ENCODE peak calls at places on chromosomes 4 and X, in eight cellular contexts. One of them, this sample, is unnamed.
A peak's percentile ranks its signal among the peaks of the same experiment; 100 is the strongest.

GRCh38 chrX:50973199-50973598 is 62.7 kb downstream of the BMP15 start:
- DNase-seq in ELF-1: no peak
- DNase-seq in stromal cell of bone marrow: no peak
- DNase-seq in Karpas-422: peak; percentile 89
- DNase-seq in non-pigmented ciliary epithelial cell: no peak
- DNase-seq in cardiac fibroblast: no peak
- DNase-seq in substantia nigra: no peak
- DNase-seq in OCI-M1: no peak
- DNase-seq in this sample: no peak

GRCh38 chr4:62550106-62550505 is 1350.0 kb downstream of the ADGRL3 start:
- DNase-seq in stromal cell of bone marrow: no peak
- DNase-seq in non-pigmented ciliary epithelial cell: no peak
- DNase-seq in cardiac fibroblast: no peak
- DNase-seq in substantia nigra: no peak
- DNase-seq in ELF-1: no peak
- DNase-seq in Karpas-422: no peak
- DNase-seq in OCI-M1: no peak
- DNase-seq in this sample: no peak

GRCh38 chr4:159504634-159505033 is 401.8 kb downstream of the RAPGEF2 start:
- DNase-seq in stromal cell of bone marrow: no peak
- DNase-seq in non-pigmented ciliary epithelial cell: no peak
- DNase-seq in substantia nigra: no peak
- DNase-seq in cardiac fibroblast: peak; percentile 48
- DNase-seq in ELF-1: no peak
- DNase-seq in OCI-M1: no peak
- DNase-seq in Karpas-422: no peak
- DNase-seq in this sample: no peak

GRCh38 chr4:74830928-74831327 is 36.6 kb upstream of the BTC start:
- DNase-seq in non-pigmented ciliary epithelial cell: no peak
- DNase-seq in cardiac fibroblast: peak; percentile 3
- DNase-seq in ELF-1: no peak
- DNase-seq in OCI-M1: no peak
- DNase-seq in stromal cell of bone marrow: no peak
- DNase-seq in substantia nigra: no peak
- DNase-seq in Karpas-422: peak; percentile 57
- DNase-seq in this sample: peak; percentile 14

GRCh38 chrX:65720580-65720979 is 53.1 kb downstream of the MSN start:
- DNase-seq in substantia nigra: no peak
- DNase-seq in non-pigmented ciliary epithelial cell: no peak
- DNase-seq in cardiac fibroblast: no peak
- DNase-seq in stromal cell of bone marrow: no peak
- DNase-seq in Karpas-422: no peak
- DNase-seq in OCI-M1: no peak
- DNase-seq in ELF-1: no peak
- DNase-seq in this sample: no peak

GRCh38 chrX:108292053-108292452 is 146.2 kb downstream of the COL4A6 start:
- DNase-seq in cardiac fibroblast: no peak
- DNase-seq in OCI-M1: no peak
- DNase-seq in non-pigmented ciliary epithelial cell: no peak
- DNase-seq in Karpas-422: no peak
- DNase-seq in substantia nigra: no peak
- DNase-seq in stromal cell of bone marrow: no peak
- DNase-seq in ELF-1: no peak
- DNase-seq in this sample: no peak

GRCh38 chr4:15455290-15455689 is 14.4 kb upstream of the CC2D2A start:
- DNase-seq in non-pigmented ciliary epithelial cell: no peak
- DNase-seq in substantia nigra: no peak
- DNase-seq in cardiac fibroblast: peak; percentile 84
- DNase-seq in ELF-1: no peak
- DNase-seq in Karpas-422: no peak
- DNase-seq in stromal cell of bone marrow: peak; percentile 90
- DNase-seq in OCI-M1: no peak
- DNase-seq in this sample: peak; percentile 93

GRCh38 chrX:71617742-71618141 is 569 bp downstream of the CXCR3 start:
- DNase-seq in stromal cell of bone marrow: no peak
- DNase-seq in substantia nigra: no peak
- DNase-seq in OCI-M1: no peak
- DNase-seq in ELF-1: no peak
- DNase-seq in Karpas-422: no peak
- DNase-seq in cardiac fibroblast: no peak
- DNase-seq in non-pigmented ciliary epithelial cell: no peak
- DNase-seq in this sample: no peak

GRCh38 chrX:23548164-23548563 is 119.1 kb upstream of the PRDX4 start:
- DNase-seq in Karpas-422: no peak
- DNase-seq in cardiac fibroblast: no peak
- DNase-seq in ELF-1: no peak
- DNase-seq in stromal cell of bone marrow: no peak
- DNase-seq in non-pigmented ciliary epithelial cell: no peak
- DNase-seq in substantia nigra: no peak
- DNase-seq in OCI-M1: no peak
- DNase-seq in this sample: peak; percentile 6

GRCh38 chr4:74293558-74293957 is 14.7 kb upstream of the EPGN start:
- DNase-seq in ELF-1: no peak
- DNase-seq in Karpas-422: no peak
- DNase-seq in non-pigmented ciliary epithelial cell: no peak
- DNase-seq in cardiac fibroblast: no peak
- DNase-seq in stromal cell of bone marrow: no peak
- DNase-seq in substantia nigra: no peak
- DNase-seq in OCI-M1: peak; percentile 35
- DNase-seq in this sample: no peak

GRCh38 chrX:13092455-13092941 is 48.1 kb upstream of the FAM9C start:
- DNase-seq in cardiac fibroblast: no peak
- DNase-seq in ELF-1: no peak
- DNase-seq in OCI-M1: no peak
- DNase-seq in non-pigmented ciliary epithelial cell: no peak
- DNase-seq in Karpas-422: no peak
- DNase-seq in substantia nigra: no peak
- DNase-seq in stromal cell of bone marrow: no peak
- DNase-seq in this sample: no peak

GRCh38 chr4:127631420-127631819 is 1.3 kb upstream of the INTU start:
- DNase-seq in ELF-1: no peak
- DNase-seq in Karpas-422: no peak
- DNase-seq in OCI-M1: no peak
- DNase-seq in stromal cell of bone marrow: no peak
- DNase-seq in non-pigmented ciliary epithelial cell: no peak
- DNase-seq in cardiac fibroblast: no peak
- DNase-seq in substantia nigra: no peak
- DNase-seq in this sample: peak; percentile 30

GRCh38 chr4:134885436-134885835 is 683.8 kb upstream of the PABPC4L start:
- DNase-seq in cardiac fibroblast: peak; percentile 5
- DNase-seq in non-pigmented ciliary epithelial cell: no peak
- DNase-seq in ELF-1: no peak
- DNase-seq in substantia nigra: no peak
- DNase-seq in stromal cell of bone marrow: no peak
- DNase-seq in OCI-M1: no peak
- DNase-seq in Karpas-422: no peak
- DNase-seq in this sample: no peak

GRCh38 chr4:174037049-174037448 is 246.4 kb downstream of the FBXO8 start:
- DNase-seq in stromal cell of bone marrow: no peak
- DNase-seq in non-pigmented ciliary epithelial cell: no peak
- DNase-seq in ELF-1: no peak
- DNase-seq in OCI-M1: no peak
- DNase-seq in substantia nigra: no peak
- DNase-seq in Karpas-422: no peak
- DNase-seq in cardiac fibroblast: no peak
- DNase-seq in this sample: peak; percentile 6

GRCh38 chr4:144090744-144091143 is 49.8 kb downstream of the GYPA start:
- DNase-seq in substantia nigra: no peak
- DNase-seq in non-pigmented ciliary epithelial cell: no peak
- DNase-seq in OCI-M1: no peak
- DNase-seq in Karpas-422: no peak
- DNase-seq in stromal cell of bone marrow: no peak
- DNase-seq in ELF-1: no peak
- DNase-seq in cardiac fibroblast: no peak
- DNase-seq in this sample: no peak

GRCh38 chr4:8854016-8854415 is 17.6 kb downstream of the HMX1 start:
- DNase-seq in OCI-M1: no peak
- DNase-seq in cardiac fibroblast: no peak
- DNase-seq in Karpas-422: no peak
- DNase-seq in non-pigmented ciliary epithelial cell: no peak
- DNase-seq in ELF-1: peak; percentile 5
- DNase-seq in substantia nigra: no peak
- DNase-seq in stromal cell of bone marrow: no peak
- DNase-seq in this sample: no peak